ENCODE peak calls at places on chromosomes 12 and 14, in seven cellular contexts. N is lung, K is stomach, R is cardiac fibroblast, I is foreskin fibroblast, Y is psoas muscle, G is AG09309. T is an unnamed sample.

GRCh38 chr12:6646276-6647082 is 753 bp downstream of the ACRBP start:
- DNase-seq in N (no peak), K (no peak), R (no peak), I (no peak), Y (no peak), G (no peak), T (no peak)

GRCh38 chr14:37508500-37508899 is 86.5 kb downstream of the FOXA1 start:
- DNase-seq in N (no peak), K (no peak), R (peak; percentile 0), I (peak; percentile 2), Y (no peak), G (no peak), T (no peak)

GRCh38 chr12:101243074-101243473 is 33.0 kb upstream of the SLC5A8 start:
- DNase-seq in N (no peak), K (no peak), R (no peak), I (no peak), Y (no peak), G (no peak), T (no peak)

GRCh38 chr12:108801736-108802665 is 55.4 kb downstream of the SSH1 start:
- DNase-seq in N (no peak), K (no peak), R (peak; percentile 67), I (peak; percentile 91), Y (peak; percentile 63), G (no peak), T (peak; percentile 88)

GRCh38 chr14:96042218-96042930 is 3.2 kb downstream of the C14orf132 start:
- DNase-seq in N (no peak), K (no peak), R (peak; percentile 50), I (peak; percentile 85), Y (no peak), G (no peak), T (no peak)

GRCh38 chr12:121405211-121405610 is 5.3 kb downstream of the RNF34 start:
- DNase-seq in N (no peak), K (no peak), R (no peak), I (no peak), Y (no peak), G (no peak), T (no peak)

GRCh38 chr14:73789996-73790581 is 61.5 kb upstream of the PTGR2 start:
- DNase-seq in N (peak; percentile 42), K (no peak), R (peak; percentile 96), I (peak; percentile 95), Y (peak; percentile 64), G (peak; percentile 78), T (no peak)

GRCh38 chr12:92257261-92257660 is 111.6 kb upstream of the BTG1 start:
- DNase-seq in N (no peak), K (no peak), R (no peak), I (no peak), Y (no peak), G (no peak), T (peak; percentile 26)

GRCh38 chr12:52061470-52062166 is 8.2 kb upstream of the ATG101 start:
- DNase-seq in N (no peak), K (no peak), R (no peak), I (no peak), Y (no peak), G (no peak), T (no peak)

GRCh38 chr12:121801601-121802484 is 2.0 kb upstream of the SETD1B start:
- DNase-seq in N (no peak), K (no peak), R (peak; percentile 79), I (peak; percentile 59), Y (no peak), G (no peak), T (no peak)

GRCh38 chr14:59630281-59630963 is 53.8 kb upstream of the CCDC175 start:
- DNase-seq in N (no peak), K (no peak), R (peak; percentile 5), I (peak; percentile 17), Y (no peak), G (no peak), T (no peak)

GRCh38 chr12:40953076-40953475 is 235.0 kb upstream of the PDZRN4 start:
- DNase-seq in N (no peak), K (no peak), R (peak; percentile 3), I (peak; percentile 4), Y (no peak), G (no peak), T (no peak)

GRCh38 chr12:78146365-78146772 is 315.7 kb downstream of the NAV3 start:
- DNase-seq in N (no peak), K (no peak), R (peak; percentile 70), I (peak; percentile 65), Y (no peak), G (peak; percentile 16), T (peak; percentile 11)

GRCh38 chr14:58922211-58922940 is 266.1 kb upstream of the DAAM1 start:
- DNase-seq in N (no peak), K (no peak), R (no peak), I (no peak), Y (no peak), G (no peak), T (no peak)

GRCh38 chr12:11067514-11067913 is 5.4 kb upstream of the TAS2R46 start:
- DNase-seq in N (no peak), K (no peak), R (peak; percentile 71), I (peak; percentile 23), Y (no peak), G (no peak), T (peak; percentile 4)

GRCh38 chr12:54217774-54218221 is 29.0 kb upstream of the SMUG1 start:
- DNase-seq in N (no peak), K (peak; percentile 32), R (peak; percentile 24), I (peak; percentile 66), Y (no peak), G (no peak), T (no peak)

GRCh38 chr12:57604454-57605307 is at the start of gene DTX3:
- DNase-seq in N (no peak), K (no peak), R (peak; percentile 39), I (peak; percentile 60), Y (peak; percentile 34), G (no peak), T (peak; percentile 12)
- TF ChIP-seq CTCF in N (no peak), K (no peak), R (no peak), I (no peak), Y (no peak), G (no peak), T (no peak)

DNA sequence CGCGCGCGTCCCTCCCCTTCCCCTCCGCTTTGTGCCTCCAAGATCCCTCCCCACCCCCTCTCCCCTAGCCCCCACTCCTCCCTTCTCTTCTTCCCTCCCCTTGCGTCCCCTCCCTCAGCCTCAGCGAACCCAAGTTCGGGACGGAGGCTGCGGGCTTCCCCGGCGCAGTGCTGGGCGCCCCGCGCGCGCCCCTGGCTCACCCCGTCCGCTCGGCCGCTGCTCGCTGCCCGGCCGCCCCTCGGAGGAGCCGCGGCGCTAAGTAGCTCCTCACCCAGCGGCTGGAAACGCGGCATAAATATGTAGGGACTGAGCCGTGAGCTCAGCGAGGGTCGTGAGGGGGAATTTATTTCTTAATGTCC is at the start of gene NOS1:
- DNase-seq in N (no peak), K (no peak), R (no peak), I (no peak), Y (no peak), G (no peak), T (no peak)
- H3K4me3 ChIP-seq in N (peak within 1 kb of the TSS; percentile 7), K (peak within 1 kb of the TSS; percentile 9), R (no peak within 1 kb of the TSS), I (no peak within 1 kb of the TSS), Y (peak within 1 kb of the TSS; percentile 80), G (no peak within 1 kb of the TSS), T (no peak within 1 kb of the TSS)

GRCh38 chr14:34912966-34913365 is 37.8 kb upstream of the BAZ1A start:
- DNase-seq in N (no peak), K (no peak), R (no peak), I (no peak), Y (no peak), G (no peak), T (no peak)

GRCh38 chr14:34906287-34906686 is 31.1 kb upstream of the BAZ1A start:
- DNase-seq in N (no peak), K (no peak), R (no peak), I (no peak), Y (no peak), G (no peak), T (no peak)

GRCh38 chr14:34911209-34912150 is 36.3 kb upstream of the BAZ1A start:
- DNase-seq in N (no peak), K (no peak), R (peak; percentile 15), I (peak; percentile 56), Y (no peak), G (no peak), T (no peak)

GRCh38 chr14:34913619-34914018 is 38.5 kb upstream of the BAZ1A start:
- DNase-seq in N (no peak), K (no peak), R (no peak), I (no peak), Y (no peak), G (no peak), T (no peak)

GRCh38 chr14:34912182-34912581 is 37.0 kb upstream of the BAZ1A start:
- DNase-seq in N (no peak), K (no peak), R (no peak), I (no peak), Y (no peak), G (no peak), T (no peak)
- TF ChIP-seq CTCF in N (no peak), K (no peak), R (peak; percentile 5), I (no peak), Y (no peak), G (no peak), T (no peak)

DNA sequence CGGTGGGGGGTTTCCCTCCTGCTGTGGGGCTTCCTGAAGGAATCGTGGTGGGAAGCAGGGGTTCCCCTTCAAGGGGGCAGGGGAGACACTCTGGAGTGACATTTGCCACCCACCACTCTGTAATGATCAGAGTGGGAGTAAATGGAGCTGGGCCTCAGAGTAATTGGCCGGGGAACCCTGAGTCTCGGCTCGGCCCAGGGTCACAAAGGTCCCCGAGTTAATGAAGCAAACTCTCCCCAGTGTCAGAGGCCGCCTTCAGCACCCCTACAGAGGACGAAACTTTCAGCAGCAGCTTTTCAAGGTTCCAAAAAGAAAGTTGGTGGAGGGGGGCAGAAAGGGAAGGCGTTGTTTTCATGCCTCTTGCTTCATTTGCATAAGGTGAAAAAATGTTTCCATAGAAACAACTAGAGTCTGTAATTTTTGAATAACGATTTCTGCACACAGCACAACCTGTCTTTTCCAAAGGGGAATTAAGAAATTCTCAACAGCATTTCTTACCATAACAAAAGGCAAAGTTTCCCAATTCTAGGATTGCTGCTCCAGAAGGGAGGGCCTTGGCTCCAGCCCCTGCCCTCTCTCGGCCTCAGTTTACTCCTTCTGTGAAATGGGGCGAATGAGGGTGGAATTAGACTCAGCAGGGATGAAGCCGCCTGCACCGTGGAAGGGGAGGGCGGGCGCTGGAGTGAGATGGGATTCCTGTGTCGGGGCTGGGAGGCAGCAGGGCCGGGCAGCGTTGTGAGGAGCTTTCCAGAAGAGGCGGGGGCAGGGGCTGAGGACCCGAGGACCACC is 67.0 kb upstream of the BEGAIN start:
- DNase-seq in N (no peak), K (no peak), R (no peak), I (no peak), Y (no peak), G (no peak), T (no peak)
- H3K4me3 ChIP-seq in N (no peak overlapping the region), K (peak overlapping the region; percentile 14), R (no peak overlapping the region), I (no peak overlapping the region), Y (no peak overlapping the region), G (no peak overlapping the region), T (no peak overlapping the region)

DNA sequence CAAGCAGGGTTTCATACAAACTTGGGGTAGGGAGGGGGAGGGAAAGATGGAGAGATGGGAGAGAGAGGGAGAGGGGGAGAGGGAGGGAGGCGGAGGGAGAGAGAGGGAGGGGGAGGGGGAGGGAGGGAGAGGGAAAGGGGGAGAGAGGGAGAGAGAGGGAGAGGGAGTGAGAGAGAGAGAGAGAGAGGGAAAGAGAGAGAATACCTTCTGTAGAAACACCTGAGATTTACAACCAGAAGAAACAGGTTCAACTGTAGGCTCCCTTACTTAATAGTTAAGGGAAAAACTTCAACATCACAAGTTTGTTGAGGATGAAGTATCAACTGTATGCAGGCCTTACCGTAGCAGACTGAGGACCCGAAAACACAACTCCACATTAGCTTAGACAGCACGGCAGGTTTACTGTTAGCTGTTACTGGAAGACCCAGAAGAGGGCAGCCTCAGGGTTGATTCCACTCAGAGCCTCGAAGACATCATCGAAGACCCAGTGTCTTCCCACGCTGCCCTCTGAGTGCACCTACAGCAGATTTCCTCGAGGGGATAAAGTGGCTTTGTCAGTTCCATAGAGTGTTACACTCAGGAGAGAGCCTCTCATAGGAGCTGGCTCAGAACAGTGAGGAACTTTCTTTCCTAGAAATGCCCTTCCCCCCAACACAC is 72.4 kb downstream of the NT5DC3 start:
- DNase-seq in N (no peak), K (no peak), R (no peak), I (no peak), Y (no peak), G (no peak), T (no peak)
- TF ChIP-seq CTCF in N (no peak), K (no peak), R (no peak), I (no peak), Y (no peak), G (no peak), T (no peak)

T was measured in retinal pigment epithelial cell.